ENCODE peak calls at places on chromosomes 6 and 20, in nine cellular contexts. One of them, this sample, is unnamed.

GRCh38 chr20:8424010-8424409 is 291.9 kb downstream of the PLCB1 start:
- DNase-seq in ACHN: no peak
- DNase-seq in HEK293T: no peak
- DNase-seq in AG09319: peak
- DNase-seq in activated T-helper 1 cell treated with anti-CD3 and anti-CD28 coated beads, Interleukin-12 subunit alpha, Interleukin-12 subunit beta, Interleukin-2, Interleukin-4 antibody, amounts not matched to agents 30 ng/mL and 10 ng/mL and 1 ng/mL, durations not matched to agents 14 hours and 24 hours and 36 hours: no peak
- DNase-seq in T47D: no peak
- DNase-seq in LNCaP clone FGC: no peak
- DNase-seq in Caki2: no peak
- DNase-seq in activated naive CD8-positive, alpha-beta T cell treated with anti-CD3 and anti-CD28 coated beads, Interleukin-2, amount 50 U/mL, for 24 hours: no peak
- DNase-seq in this sample: no peak

GRCh38 chr6:11689847-11690246 is 88.8 kb downstream of the ADTRP start:
- DNase-seq in LNCaP clone FGC: no peak
- DNase-seq in ACHN: no peak
- DNase-seq in AG09319: no peak
- DNase-seq in T47D: no peak
- DNase-seq in activated T-helper 1 cell treated with anti-CD3 and anti-CD28 coated beads, Interleukin-12 subunit alpha, Interleukin-12 subunit beta, Interleukin-2, Interleukin-4 antibody, amounts not matched to agents 30 ng/mL and 10 ng/mL and 1 ng/mL, durations not matched to agents 14 hours and 24 hours and 36 hours: no peak
- DNase-seq in Caki2: no peak
- DNase-seq in HEK293T: no peak
- DNase-seq in activated naive CD8-positive, alpha-beta T cell treated with anti-CD3 and anti-CD28 coated beads, Interleukin-2, amount 50 U/mL, for 24 hours: no peak
- DNase-seq in this sample: no peak

GRCh38 chr6:54074591-54075195 is 36.5 kb upstream of the MLIP start:
- DNase-seq in HEK293T: no peak
- DNase-seq in LNCaP clone FGC: no peak
- DNase-seq in activated naive CD8-positive, alpha-beta T cell treated with anti-CD3 and anti-CD28 coated beads, Interleukin-2, amount 50 U/mL, for 24 hours: no peak
- DNase-seq in T47D: no peak
- DNase-seq in ACHN: no peak
- DNase-seq in activated T-helper 1 cell treated with anti-CD3 and anti-CD28 coated beads, Interleukin-12 subunit alpha, Interleukin-12 subunit beta, Interleukin-2, Interleukin-4 antibody, amounts not matched to agents 30 ng/mL and 10 ng/mL and 1 ng/mL, durations not matched to agents 14 hours and 24 hours and 36 hours: no peak
- DNase-seq in Caki2: no peak
- DNase-seq in AG09319: no peak
- DNase-seq in this sample: no peak

GRCh38 chr6:149031545-149032317 is 284.9 kb downstream of the UST start:
- DNase-seq in activated T-helper 1 cell treated with anti-CD3 and anti-CD28 coated beads, Interleukin-12 subunit alpha, Interleukin-12 subunit beta, Interleukin-2, Interleukin-4 antibody, amounts not matched to agents 30 ng/mL and 10 ng/mL and 1 ng/mL, durations not matched to agents 14 hours and 24 hours and 36 hours: peak
- DNase-seq in Caki2: no peak
- DNase-seq in LNCaP clone FGC: no peak
- DNase-seq in activated naive CD8-positive, alpha-beta T cell treated with anti-CD3 and anti-CD28 coated beads, Interleukin-2, amount 50 U/mL, for 24 hours: peak
- DNase-seq in T47D: peak
- DNase-seq in HEK293T: no peak
- DNase-seq in ACHN: peak
- DNase-seq in AG09319: peak
- DNase-seq in this sample: peak

GRCh38 chr6:136103763-136104311 is 146.3 kb downstream of the MTFR2 start:
- DNase-seq in ACHN: no peak
- DNase-seq in HEK293T: no peak
- DNase-seq in activated naive CD8-positive, alpha-beta T cell treated with anti-CD3 and anti-CD28 coated beads, Interleukin-2, amount 50 U/mL, for 24 hours: no peak
- DNase-seq in LNCaP clone FGC: no peak
- DNase-seq in T47D: no peak
- DNase-seq in Caki2: no peak
- DNase-seq in AG09319: no peak
- DNase-seq in activated T-helper 1 cell treated with anti-CD3 and anti-CD28 coated beads, Interleukin-12 subunit alpha, Interleukin-12 subunit beta, Interleukin-2, Interleukin-4 antibody, amounts not matched to agents 30 ng/mL and 10 ng/mL and 1 ng/mL, durations not matched to agents 14 hours and 24 hours and 36 hours: no peak
- DNase-seq in this sample: no peak

GRCh38 chr20:47949230-47949629 is 163.9 kb upstream of the SULF2 start:
- DNase-seq in ACHN: no peak
- DNase-seq in activated naive CD8-positive, alpha-beta T cell treated with anti-CD3 and anti-CD28 coated beads, Interleukin-2, amount 50 U/mL, for 24 hours: no peak
- DNase-seq in HEK293T: no peak
- DNase-seq in LNCaP clone FGC: no peak
- DNase-seq in T47D: no peak
- DNase-seq in AG09319: no peak
- DNase-seq in activated T-helper 1 cell treated with anti-CD3 and anti-CD28 coated beads, Interleukin-12 subunit alpha, Interleukin-12 subunit beta, Interleukin-2, Interleukin-4 antibody, amounts not matched to agents 30 ng/mL and 10 ng/mL and 1 ng/mL, durations not matched to agents 14 hours and 24 hours and 36 hours: no peak
- DNase-seq in Caki2: no peak
- DNase-seq in this sample: no peak

GRCh38 chr20:2652724-2653510 is 485 bp downstream of the NOP56 start:
- DNase-seq in AG09319: no peak
- DNase-seq in ACHN: no peak
- DNase-seq in T47D: no peak
- DNase-seq in activated T-helper 1 cell treated with anti-CD3 and anti-CD28 coated beads, Interleukin-12 subunit alpha, Interleukin-12 subunit beta, Interleukin-2, Interleukin-4 antibody, amounts not matched to agents 30 ng/mL and 10 ng/mL and 1 ng/mL, durations not matched to agents 14 hours and 24 hours and 36 hours: no peak
- DNase-seq in Caki2: no peak
- DNase-seq in HEK293T: peak
- DNase-seq in activated naive CD8-positive, alpha-beta T cell treated with anti-CD3 and anti-CD28 coated beads, Interleukin-2, amount 50 U/mL, for 24 hours: peak
- DNase-seq in LNCaP clone FGC: no peak
- DNase-seq in this sample: no peak

GRCh38 chr6:93849857-93850256 is 430.5 kb upstream of the EPHA7 start:
- DNase-seq in ACHN: no peak
- DNase-seq in Caki2: no peak
- DNase-seq in HEK293T: peak
- DNase-seq in LNCaP clone FGC: no peak
- DNase-seq in activated T-helper 1 cell treated with anti-CD3 and anti-CD28 coated beads, Interleukin-12 subunit alpha, Interleukin-12 subunit beta, Interleukin-2, Interleukin-4 antibody, amounts not matched to agents 30 ng/mL and 10 ng/mL and 1 ng/mL, durations not matched to agents 14 hours and 24 hours and 36 hours: no peak
- DNase-seq in activated naive CD8-positive, alpha-beta T cell treated with anti-CD3 and anti-CD28 coated beads, Interleukin-2, amount 50 U/mL, for 24 hours: no peak
- DNase-seq in AG09319: no peak
- DNase-seq in T47D: no peak
- DNase-seq in this sample: no peak

GRCh38 chr20:17933711-17934110 is 34.9 kb downstream of the SNX5 start:
- DNase-seq in T47D: no peak
- DNase-seq in ACHN: no peak
- DNase-seq in Caki2: no peak
- DNase-seq in HEK293T: no peak
- DNase-seq in activated T-helper 1 cell treated with anti-CD3 and anti-CD28 coated beads, Interleukin-12 subunit alpha, Interleukin-12 subunit beta, Interleukin-2, Interleukin-4 antibody, amounts not matched to agents 30 ng/mL and 10 ng/mL and 1 ng/mL, durations not matched to agents 14 hours and 24 hours and 36 hours: no peak
- DNase-seq in AG09319: no peak
- DNase-seq in activated naive CD8-positive, alpha-beta T cell treated with anti-CD3 and anti-CD28 coated beads, Interleukin-2, amount 50 U/mL, for 24 hours: no peak
- DNase-seq in LNCaP clone FGC: no peak
- DNase-seq in this sample: no peak

GRCh38 chr6:85418059-85418458 is 31.8 kb upstream of the NT5E start:
- DNase-seq in activated T-helper 1 cell treated with anti-CD3 and anti-CD28 coated beads, Interleukin-12 subunit alpha, Interleukin-12 subunit beta, Interleukin-2, Interleukin-4 antibody, amounts not matched to agents 30 ng/mL and 10 ng/mL and 1 ng/mL, durations not matched to agents 14 hours and 24 hours and 36 hours: no peak
- DNase-seq in ACHN: no peak
- DNase-seq in activated naive CD8-positive, alpha-beta T cell treated with anti-CD3 and anti-CD28 coated beads, Interleukin-2, amount 50 U/mL, for 24 hours: no peak
- DNase-seq in LNCaP clone FGC: no peak
- DNase-seq in Caki2: no peak
- DNase-seq in AG09319: no peak
- DNase-seq in T47D: no peak
- DNase-seq in HEK293T: no peak
- DNase-seq in this sample: no peak

GRCh38 chr6:32785781-32786533 is 22.6 kb upstream of the HLA-DQB2 start:
- DNase-seq in HEK293T: peak
- DNase-seq in Caki2: peak
- DNase-seq in AG09319: no peak
- DNase-seq in activated naive CD8-positive, alpha-beta T cell treated with anti-CD3 and anti-CD28 coated beads, Interleukin-2, amount 50 U/mL, for 24 hours: peak
- DNase-seq in activated T-helper 1 cell treated with anti-CD3 and anti-CD28 coated beads, Interleukin-12 subunit alpha, Interleukin-12 subunit beta, Interleukin-2, Interleukin-4 antibody, amounts not matched to agents 30 ng/mL and 10 ng/mL and 1 ng/mL, durations not matched to agents 14 hours and 24 hours and 36 hours: peak
- DNase-seq in ACHN: peak
- DNase-seq in T47D: peak
- DNase-seq in LNCaP clone FGC: peak
- DNase-seq in this sample: peak

GRCh38 chr6:108074057-108074358 is 533 bp downstream of the OSTM1 start:
- DNase-seq in AG09319: no peak
- DNase-seq in activated T-helper 1 cell treated with anti-CD3 and anti-CD28 coated beads, Interleukin-12 subunit alpha, Interleukin-12 subunit beta, Interleukin-2, Interleukin-4 antibody, amounts not matched to agents 30 ng/mL and 10 ng/mL and 1 ng/mL, durations not matched to agents 14 hours and 24 hours and 36 hours: no peak
- DNase-seq in Caki2: no peak
- DNase-seq in activated naive CD8-positive, alpha-beta T cell treated with anti-CD3 and anti-CD28 coated beads, Interleukin-2, amount 50 U/mL, for 24 hours: no peak
- DNase-seq in ACHN: peak
- DNase-seq in T47D: no peak
- DNase-seq in HEK293T: no peak
- DNase-seq in LNCaP clone FGC: no peak
- DNase-seq in this sample: peak

GRCh38 chr6:14903176-14904088 is 342.4 kb upstream of the JARID2 start:
- DNase-seq in Caki2: no peak
- DNase-seq in T47D: no peak
- DNase-seq in LNCaP clone FGC: no peak
- DNase-seq in HEK293T: no peak
- DNase-seq in activated T-helper 1 cell treated with anti-CD3 and anti-CD28 coated beads, Interleukin-12 subunit alpha, Interleukin-12 subunit beta, Interleukin-2, Interleukin-4 antibody, amounts not matched to agents 30 ng/mL and 10 ng/mL and 1 ng/mL, durations not matched to agents 14 hours and 24 hours and 36 hours: no peak
- DNase-seq in AG09319: no peak
- DNase-seq in activated naive CD8-positive, alpha-beta T cell treated with anti-CD3 and anti-CD28 coated beads, Interleukin-2, amount 50 U/mL, for 24 hours: no peak
- DNase-seq in ACHN: no peak
- DNase-seq in this sample: no peak

GRCh38 chr20:15895560-15896084 is 677.6 kb downstream of the KIF16B start:
- DNase-seq in activated T-helper 1 cell treated with anti-CD3 and anti-CD28 coated beads, Interleukin-12 subunit alpha, Interleukin-12 subunit beta, Interleukin-2, Interleukin-4 antibody, amounts not matched to agents 30 ng/mL and 10 ng/mL and 1 ng/mL, durations not matched to agents 14 hours and 24 hours and 36 hours: no peak
- DNase-seq in Caki2: no peak
- DNase-seq in ACHN: no peak
- DNase-seq in activated naive CD8-positive, alpha-beta T cell treated with anti-CD3 and anti-CD28 coated beads, Interleukin-2, amount 50 U/mL, for 24 hours: no peak
- DNase-seq in AG09319: no peak
- DNase-seq in T47D: no peak
- DNase-seq in LNCaP clone FGC: no peak
- DNase-seq in HEK293T: no peak
- DNase-seq in this sample: peak

GRCh38 chr6:1678201-1678600 is 68.5 kb downstream of the FOXC1 start:
- DNase-seq in activated naive CD8-positive, alpha-beta T cell treated with anti-CD3 and anti-CD28 coated beads, Interleukin-2, amount 50 U/mL, for 24 hours: no peak
- DNase-seq in LNCaP clone FGC: no peak
- DNase-seq in AG09319: no peak
- DNase-seq in ACHN: no peak
- DNase-seq in Caki2: no peak
- DNase-seq in HEK293T: no peak
- DNase-seq in T47D: no peak
- DNase-seq in activated T-helper 1 cell treated with anti-CD3 and anti-CD28 coated beads, Interleukin-12 subunit alpha, Interleukin-12 subunit beta, Interleukin-2, Interleukin-4 antibody, amounts not matched to agents 30 ng/mL and 10 ng/mL and 1 ng/mL, durations not matched to agents 14 hours and 24 hours and 36 hours: no peak
- DNase-seq in this sample: no peak

GRCh38 chr6:12160350-12160749 is 129.8 kb upstream of the EDN1 start:
- DNase-seq in activated T-helper 1 cell treated with anti-CD3 and anti-CD28 coated beads, Interleukin-12 subunit alpha, Interleukin-12 subunit beta, Interleukin-2, Interleukin-4 antibody, amounts not matched to agents 30 ng/mL and 10 ng/mL and 1 ng/mL, durations not matched to agents 14 hours and 24 hours and 36 hours: no peak
- DNase-seq in activated naive CD8-positive, alpha-beta T cell treated with anti-CD3 and anti-CD28 coated beads, Interleukin-2, amount 50 U/mL, for 24 hours: no peak
- DNase-seq in ACHN: no peak
- DNase-seq in Caki2: no peak
- DNase-seq in T47D: no peak
- DNase-seq in AG09319: no peak
- DNase-seq in LNCaP clone FGC: no peak
- DNase-seq in HEK293T: no peak
- DNase-seq in this sample: no peak

GRCh38 chr6:166330612-166331011 is 11.7 kb downstream of the SFT2D1 start:
- DNase-seq in Caki2: peak
- DNase-seq in HEK293T: peak
- DNase-seq in ACHN: peak
- DNase-seq in T47D: no peak
- DNase-seq in activated naive CD8-positive, alpha-beta T cell treated with anti-CD3 and anti-CD28 coated beads, Interleukin-2, amount 50 U/mL, for 24 hours: no peak
- DNase-seq in LNCaP clone FGC: no peak
- DNase-seq in AG09319: no peak
- DNase-seq in activated T-helper 1 cell treated with anti-CD3 and anti-CD28 coated beads, Interleukin-12 subunit alpha, Interleukin-12 subunit beta, Interleukin-2, Interleukin-4 antibody, amounts not matched to agents 30 ng/mL and 10 ng/mL and 1 ng/mL, durations not matched to agents 14 hours and 24 hours and 36 hours: no peak
- DNase-seq in this sample: no peak

GRCh38 chr20:43409041-43409913 is 48.4 kb upstream of the SRSF6 start:
- DNase-seq in activated T-helper 1 cell treated with anti-CD3 and anti-CD28 coated beads, Interleukin-12 subunit alpha, Interleukin-12 subunit beta, Interleukin-2, Interleukin-4 antibody, amounts not matched to agents 30 ng/mL and 10 ng/mL and 1 ng/mL, durations not matched to agents 14 hours and 24 hours and 36 hours: no peak
- DNase-seq in HEK293T: peak
- DNase-seq in Caki2: no peak
- DNase-seq in ACHN: peak
- DNase-seq in activated naive CD8-positive, alpha-beta T cell treated with anti-CD3 and anti-CD28 coated beads, Interleukin-2, amount 50 U/mL, for 24 hours: no peak
- DNase-seq in AG09319: no peak
- DNase-seq in LNCaP clone FGC: peak
- DNase-seq in T47D: peak
- DNase-seq in this sample: peak

GRCh38 chr6:162217811-162218450 is 509.6 kb downstream of the PRKN start:
- DNase-seq in AG09319: no peak
- DNase-seq in activated T-helper 1 cell treated with anti-CD3 and anti-CD28 coated beads, Interleukin-12 subunit alpha, Interleukin-12 subunit beta, Interleukin-2, Interleukin-4 antibody, amounts not matched to agents 30 ng/mL and 10 ng/mL and 1 ng/mL, durations not matched to agents 14 hours and 24 hours and 36 hours: no peak
- DNase-seq in HEK293T: no peak
- DNase-seq in LNCaP clone FGC: no peak
- DNase-seq in Caki2: no peak
- DNase-seq in activated naive CD8-positive, alpha-beta T cell treated with anti-CD3 and anti-CD28 coated beads, Interleukin-2, amount 50 U/mL, for 24 hours: no peak
- DNase-seq in ACHN: no peak
- DNase-seq in T47D: no peak
- DNase-seq in this sample: no peak

GRCh38 chr20:64223526-64224067 is 32.0 kb upstream of the PCMTD2 start:
- DNase-seq in ACHN: peak
- DNase-seq in LNCaP clone FGC: no peak
- DNase-seq in Caki2: no peak
- DNase-seq in AG09319: no peak
- DNase-seq in activated T-helper 1 cell treated with anti-CD3 and anti-CD28 coated beads, Interleukin-12 subunit alpha, Interleukin-12 subunit beta, Interleukin-2, Interleukin-4 antibody, amounts not matched to agents 30 ng/mL and 10 ng/mL and 1 ng/mL, durations not matched to agents 14 hours and 24 hours and 36 hours: no peak
- DNase-seq in T47D: no peak
- DNase-seq in activated naive CD8-positive, alpha-beta T cell treated with anti-CD3 and anti-CD28 coated beads, Interleukin-2, amount 50 U/mL, for 24 hours: no peak
- DNase-seq in HEK293T: peak
- DNase-seq in this sample: no peak

GRCh38 chr6:107866606-107867301 is 42.6 kb upstream of the SCML4 start:
- DNase-seq in LNCaP clone FGC: no peak
- DNase-seq in T47D: peak
- DNase-seq in ACHN: peak
- DNase-seq in activated T-helper 1 cell treated with anti-CD3 and anti-CD28 coated beads, Interleukin-12 subunit alpha, Interleukin-12 subunit beta, Interleukin-2, Interleukin-4 antibody, amounts not matched to agents 30 ng/mL and 10 ng/mL and 1 ng/mL, durations not matched to agents 14 hours and 24 hours and 36 hours: no peak
- DNase-seq in HEK293T: peak
- DNase-seq in activated naive CD8-positive, alpha-beta T cell treated with anti-CD3 and anti-CD28 coated beads, Interleukin-2, amount 50 U/mL, for 24 hours: no peak
- DNase-seq in Caki2: peak
- DNase-seq in AG09319: no peak
- DNase-seq in this sample: peak

GRCh38 chr20:24660651-24661050 is 191.2 kb downstream of the SYNDIG1 start:
- DNase-seq in ACHN: no peak
- DNase-seq in activated naive CD8-positive, alpha-beta T cell treated with anti-CD3 and anti-CD28 coated beads, Interleukin-2, amount 50 U/mL, for 24 hours: no peak
- DNase-seq in Caki2: no peak
- DNase-seq in HEK293T: no peak
- DNase-seq in T47D: no peak
- DNase-seq in AG09319: no peak
- DNase-seq in activated T-helper 1 cell treated with anti-CD3 and anti-CD28 coated beads, Interleukin-12 subunit alpha, Interleukin-12 subunit beta, Interleukin-2, Interleukin-4 antibody, amounts not matched to agents 30 ng/mL and 10 ng/mL and 1 ng/mL, durations not matched to agents 14 hours and 24 hours and 36 hours: no peak
- DNase-seq in LNCaP clone FGC: no peak
- DNase-seq in this sample: no peak

GRCh38 chr6:113654396-113654795 is 202.7 kb upstream of the MARCKS start:
- DNase-seq in ACHN: peak
- DNase-seq in T47D: no peak
- DNase-seq in AG09319: no peak
- DNase-seq in LNCaP clone FGC: no peak
- DNase-seq in activated T-helper 1 cell treated with anti-CD3 and anti-CD28 coated beads, Interleukin-12 subunit alpha, Interleukin-12 subunit beta, Interleukin-2, Interleukin-4 antibody, amounts not matched to agents 30 ng/mL and 10 ng/mL and 1 ng/mL, durations not matched to agents 14 hours and 24 hours and 36 hours: no peak
- DNase-seq in activated naive CD8-positive, alpha-beta T cell treated with anti-CD3 and anti-CD28 coated beads, Interleukin-2, amount 50 U/mL, for 24 hours: no peak
- DNase-seq in Caki2: peak
- DNase-seq in HEK293T: no peak
- DNase-seq in this sample: no peak

GRCh38 chr6:50661636-50662035 is 51.7 kb upstream of the TFAP2D start:
- DNase-seq in LNCaP clone FGC: no peak
- DNase-seq in activated T-helper 1 cell treated with anti-CD3 and anti-CD28 coated beads, Interleukin-12 subunit alpha, Interleukin-12 subunit beta, Interleukin-2, Interleukin-4 antibody, amounts not matched to agents 30 ng/mL and 10 ng/mL and 1 ng/mL, durations not matched to agents 14 hours and 24 hours and 36 hours: no peak
- DNase-seq in ACHN: no peak
- DNase-seq in activated naive CD8-positive, alpha-beta T cell treated with anti-CD3 and anti-CD28 coated beads, Interleukin-2, amount 50 U/mL, for 24 hours: no peak
- DNase-seq in AG09319: no peak
- DNase-seq in T47D: no peak
- DNase-seq in Caki2: no peak
- DNase-seq in HEK293T: no peak
- DNase-seq in this sample: no peak

GRCh38 chr6:107272246-107272645 is 156.9 kb upstream of the BEND3 start:
- DNase-seq in ACHN: no peak
- DNase-seq in Caki2: no peak
- DNase-seq in activated T-helper 1 cell treated with anti-CD3 and anti-CD28 coated beads, Interleukin-12 subunit alpha, Interleukin-12 subunit beta, Interleukin-2, Interleukin-4 antibody, amounts not matched to agents 30 ng/mL and 10 ng/mL and 1 ng/mL, durations not matched to agents 14 hours and 24 hours and 36 hours: no peak
- DNase-seq in T47D: no peak
- DNase-seq in AG09319: no peak
- DNase-seq in HEK293T: no peak
- DNase-seq in activated naive CD8-positive, alpha-beta T cell treated with anti-CD3 and anti-CD28 coated beads, Interleukin-2, amount 50 U/mL, for 24 hours: no peak
- DNase-seq in LNCaP clone FGC: peak
- DNase-seq in this sample: no peak

GRCh38 chr6:43969158-43969981 is 157.9 kb downstream of the MRPL14 start:
- DNase-seq in activated T-helper 1 cell treated with anti-CD3 and anti-CD28 coated beads, Interleukin-12 subunit alpha, Interleukin-12 subunit beta, Interleukin-2, Interleukin-4 antibody, amounts not matched to agents 30 ng/mL and 10 ng/mL and 1 ng/mL, durations not matched to agents 14 hours and 24 hours and 36 hours: no peak
- DNase-seq in ACHN: no peak
- DNase-seq in AG09319: no peak
- DNase-seq in Caki2: no peak
- DNase-seq in HEK293T: no peak
- DNase-seq in T47D: no peak
- DNase-seq in LNCaP clone FGC: no peak
- DNase-seq in activated naive CD8-positive, alpha-beta T cell treated with anti-CD3 and anti-CD28 coated beads, Interleukin-2, amount 50 U/mL, for 24 hours: no peak
- DNase-seq in this sample: no peak

This sample was measured in activated CD8-positive, alpha-beta T cell treated with anti-CD3 and anti-CD28 coated beads, Interleukin-2, amount 10 ng/mL, durations not matched to agents 7 days and 5 days.